ENCODE peak calls at places on chromosomes 2 and 18, in eight cellular contexts. R is A549, J is left ventricle myocardium inferior, S is right lobe of liver, V is tibial nerve, L is fibroblast of the aortic adventitia, O is astrocyte of the spinal cord, Y is neural progenitor cell. U is an unnamed sample.

GRCh38 chr18:45802814-45803492 is 22.5 kb upstream of the SIGLEC15 start:
- DNase-seq in R (peak), J (no peak), S (no peak), V (no peak), L (peak), O (peak), Y (no peak), U (peak)

GRCh38 chr2:15359716-15360531 is 201.2 kb downstream of the NBAS start:
- DNase-seq in R (no peak), J (no peak), S (no peak), V (no peak), L (peak), O (peak), Y (no peak), U (peak)

GRCh38 chr2:95356821-95357700 is 45.4 kb upstream of the FAHD2A start:
- DNase-seq in R (no peak), J (no peak), S (peak), V (no peak), L (no peak), O (no peak), Y (no peak), U (no peak)

GRCh38 chr2:164898475-164898874 is 56.9 kb downstream of the SLC38A11 start:
- DNase-seq in R (peak), J (no peak), S (no peak), V (no peak), L (peak), O (peak), Y (no peak), U (peak)

GRCh38 chr2:231685349-231686191 is 22.8 kb upstream of the PTMA start:
- DNase-seq in R (no peak), J (no peak), S (no peak), V (no peak), L (no peak), O (no peak), Y (peak), U (no peak)

GRCh38 chr18:78778651-78779050 is 201.0 kb upstream of the SALL3 start:
- DNase-seq in R (no peak), J (no peak), S (peak), V (no peak), L (no peak), O (no peak), Y (no peak), U (no peak)

GRCh38 chr2:7011376-7012083 is 94.3 kb downstream of the RNF144A start:
- DNase-seq in R (no peak), J (no peak), S (no peak), V (no peak), L (peak), O (peak), Y (no peak), U (peak)

GRCh38 chr2:2906091-2906490 is 471.5 kb downstream of the EIPR1 start:
- DNase-seq in R (no peak), J (no peak), S (no peak), V (no peak), L (no peak), O (no peak), Y (no peak), U (no peak)

GRCh38 chr2:178951266-178952006 is 98.5 kb downstream of the CCDC141 start:
- DNase-seq in R (no peak), J (no peak), S (no peak), V (no peak), L (no peak), O (no peak), Y (peak), U (no peak)

GRCh38 chr18:26457611-26458350 is 90.6 kb downstream of the KCTD1 start:
- DNase-seq in R (no peak), J (no peak), S (no peak), V (no peak), L (no peak), O (no peak), Y (peak), U (no peak)
- TF ChIP-seq CTCF in R (no peak), J (peak), S (no peak), V (no peak), L (no peak), O (peak), Y (peak), U (no peak)

GRCh38 chr2:58239243-58239642 is 1.9 kb downstream of the FANCL start:
- DNase-seq in R (no peak), J (no peak), S (no peak), V (no peak), L (no peak), O (no peak), Y (no peak), U (no peak)
- H3K4me3 ChIP-seq in R (peak), J (no peak), S (no peak), V (no peak), L (no peak), O (no peak), Y (peak), U (no peak)

DNA sequence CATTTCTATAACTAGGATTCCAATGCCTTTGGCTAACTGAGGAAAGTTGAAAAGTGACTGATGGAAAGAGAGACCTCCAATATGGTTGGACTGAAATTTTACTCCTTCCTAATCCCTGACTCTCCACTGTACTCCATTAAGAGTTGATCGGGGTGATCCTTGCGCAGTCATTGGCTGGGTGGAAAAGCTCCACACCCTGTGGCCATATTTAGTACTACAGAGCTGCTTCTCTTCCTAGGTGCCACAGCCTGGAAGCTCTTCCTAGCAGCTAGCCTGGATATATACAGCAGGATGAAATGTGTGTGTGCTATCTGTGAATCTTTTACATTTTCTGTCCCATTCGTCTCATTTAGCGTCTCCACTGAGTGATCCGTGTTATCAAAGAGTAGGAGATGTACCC is 71.2 kb downstream of the MEP1B start:
- DNase-seq in R (no peak), J (no peak), S (no peak), V (no peak), L (no peak), O (no peak), Y (no peak), U (no peak)
- TF ChIP-seq CTCF in R (no peak), J (no peak), S (no peak), V (no peak), L (no peak), O (peak), Y (no peak), U (no peak)

GRCh38 chr2:219441451-219442205 is 7.0 kb downstream of the SPEG start:
- DNase-seq in R (peak), J (no peak), S (no peak), V (no peak), L (peak), O (no peak), Y (peak), U (peak)
- H3K4me3 ChIP-seq in R (peak), J (peak), S (no peak), V (peak), L (peak), O (peak), Y (peak), U (peak)

GRCh38 chr2:227153307-227153706 is 10.7 kb downstream of the COL4A4 start:
- DNase-seq in R (no peak), J (no peak), S (no peak), V (no peak), L (peak), O (no peak), Y (no peak), U (no peak)
- TF ChIP-seq CTCF in R (no peak), J (no peak), S (no peak), V (no peak), L (no peak), O (no peak), Y (no peak), U (no peak)

GRCh38 chr2:69754633-69755032 is 12.7 kb downstream of the ANXA4 start:
- DNase-seq in R (no peak), J (no peak), S (no peak), V (no peak), L (no peak), O (no peak), Y (no peak), U (no peak)
- H3K4me3 ChIP-seq in R (no peak), J (no peak), S (no peak), V (no peak), L (peak), O (no peak), Y (no peak), U (no peak)

DNA sequence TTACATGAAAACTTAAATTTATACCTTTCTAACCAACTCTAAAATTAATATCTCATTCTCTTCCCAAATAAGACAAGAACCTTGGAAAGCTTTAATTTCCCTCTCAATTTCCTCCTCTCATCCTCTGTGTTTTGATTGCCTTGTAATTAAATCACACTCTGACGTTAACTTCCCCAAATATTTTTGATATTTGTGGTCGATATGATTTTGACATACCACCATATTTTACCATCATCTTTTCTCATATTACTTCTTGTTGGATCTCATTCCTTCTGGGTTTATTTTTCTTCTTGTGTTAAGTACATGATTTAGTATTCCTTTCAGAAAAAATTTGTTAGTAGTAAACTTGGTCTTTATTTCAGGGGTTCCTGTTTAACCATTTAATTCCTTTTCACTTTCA is 69.6 kb downstream of the RDH14 start:
- DNase-seq in R (no peak), J (no peak), S (no peak), V (no peak), L (no peak), O (no peak), Y (no peak), U (no peak)
- TF ChIP-seq CTCF in R (no peak), J (no peak), S (no peak), V (no peak), L (no peak), O (no peak), Y (no peak), U (no peak)

DNA sequence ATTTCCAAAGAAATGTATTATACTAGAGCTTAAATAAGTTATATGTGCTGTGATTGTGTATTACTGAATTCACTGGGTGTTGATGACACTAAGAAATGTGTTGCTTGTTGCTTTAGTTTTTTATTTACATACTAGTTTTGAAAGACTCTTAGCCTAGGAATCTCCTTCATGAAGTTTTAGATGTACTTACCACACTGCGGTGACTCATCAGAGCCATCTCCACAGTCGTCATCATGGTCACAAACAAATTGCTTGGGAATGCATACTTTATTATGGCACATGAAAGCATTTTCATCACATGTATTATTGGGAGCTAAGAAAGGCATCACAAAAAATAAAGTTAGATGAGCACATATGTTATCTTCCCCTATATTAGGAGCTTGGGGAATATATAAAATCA is 1624.2 kb downstream of the LRP1B start:
- DNase-seq in R (no peak), J (no peak), S (no peak), V (no peak), L (peak), O (peak), Y (no peak), U (peak)
- H3K4me3 ChIP-seq in R (no peak), J (no peak), S (no peak), V (no peak), L (no peak), O (no peak), Y (no peak), U (no peak)